ENCODE peak calls at places on chromosomes 5 and 9, in seven cellular contexts. S, L, C, A, Q, K and M are unnamed samples.

GRCh38 chr9:81103597-81104471 is 585.5 kb downstream of the TLE1 start:
- DNase-seq in S (no peak), L (no peak), C (no peak), A (no peak), Q (no peak), K (peak; percentile 25), M (no peak)

GRCh38 chr9:117325110-117325788 is 89.6 kb downstream of the ASTN2 start:
- DNase-seq in S (no peak), L (no peak), C (no peak), A (no peak), Q (no peak), K (no peak), M (no peak)

GRCh38 chr5:31280210-31280609 is 86.7 kb downstream of the CDH6 start:
- DNase-seq in S (no peak), L (no peak), C (no peak), A (no peak), Q (no peak), K (no peak), M (no peak)

GRCh38 chr9:99368341-99369326 is 146.6 kb downstream of the SEC61B start:
- DNase-seq in S (peak; percentile 76), L (no peak), C (no peak), A (no peak), Q (peak; percentile 60), K (peak; percentile 84), M (peak; percentile 79)

GRCh38 chr9:4839470-4839912 is 46.7 kb downstream of the RCL1 start:
- DNase-seq in S (no peak), L (no peak), C (no peak), A (no peak), Q (no peak), K (no peak), M (no peak)

GRCh38 chr5:37816331-37816730 is 23.5 kb downstream of the GDNF start:
- DNase-seq in S (no peak), L (no peak), C (no peak), A (no peak), Q (no peak), K (peak; percentile 23), M (no peak)

GRCh38 chr5:98403131-98403530 is 370.3 kb upstream of the RGMB start:
- DNase-seq in S (no peak), L (no peak), C (no peak), A (no peak), Q (no peak), K (no peak), M (no peak)

GRCh38 chr5:177336603-177337494 is 14.6 kb downstream of the LMAN2 start:
- DNase-seq in S (no peak), L (no peak), C (no peak), A (no peak), Q (no peak), K (no peak), M (no peak)

GRCh38 chr5:91206734-91207133 is 176.4 kb downstream of the ARRDC3 start:
- DNase-seq in S (no peak), L (no peak), C (no peak), A (no peak), Q (no peak), K (peak; percentile 88), M (no peak)

GRCh38 chr9:20611751-20612287 is 10.5 kb downstream of the MLLT3 start:
- DNase-seq in S (no peak), L (no peak), C (no peak), A (no peak), Q (no peak), K (peak; percentile 79), M (no peak)

GRCh38 chr5:34924462-34924765 is 4.9 kb upstream of the DNAJC21 start:
- DNase-seq in S (no peak), L (no peak), C (no peak), A (no peak), Q (no peak), K (no peak), M (no peak)

GRCh38 chr5:34923694-34924461 is 5.5 kb upstream of the DNAJC21 start:
- DNase-seq in S (no peak), L (no peak), C (no peak), A (no peak), Q (no peak), K (peak; percentile 91), M (no peak)

GRCh38 chr5:34927785-34928184 is 1.6 kb upstream of the DNAJC21 start:
- DNase-seq in S (no peak), L (no peak), C (no peak), A (no peak), Q (no peak), K (no peak), M (no peak)

GRCh38 chr5:34928267-34928666 is 1.1 kb upstream of the DNAJC21 start:
- DNase-seq in S (no peak), L (no peak), C (no peak), A (no peak), Q (no peak), K (no peak), M (no peak)

DNA sequence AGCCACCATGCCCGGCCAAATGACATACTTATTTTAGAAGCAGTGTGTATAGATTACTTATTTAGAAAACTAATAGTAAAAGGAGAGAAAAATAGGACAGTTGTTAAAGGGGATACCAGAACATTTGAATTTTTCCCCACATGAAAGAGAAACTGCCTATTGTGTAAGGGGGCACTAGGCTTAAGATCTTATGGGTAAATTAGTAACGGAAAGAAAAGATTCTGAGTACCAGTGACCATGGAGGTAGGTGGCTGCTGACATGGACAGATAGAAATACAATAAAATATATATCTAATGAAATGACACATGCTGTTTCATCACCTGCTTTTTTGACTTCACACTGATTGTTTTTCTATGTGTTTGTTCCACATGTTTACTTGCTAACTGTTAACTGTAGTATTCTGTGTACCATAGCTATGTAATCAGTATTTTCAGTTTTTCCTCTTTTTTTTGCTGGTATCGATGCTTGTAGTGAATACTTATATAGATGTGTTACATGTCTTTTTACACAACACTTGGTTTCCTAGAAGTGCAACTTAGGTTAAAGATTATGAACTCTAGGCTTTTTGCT is 3.0 kb upstream of the DNAJC21 start:
- DNase-seq in S (no peak), L (no peak), C (no peak), A (no peak), Q (no peak), K (no peak), M (no peak)
- H3K36me3 ChIP-seq in S (no peaks in the 10 kb centered on the region), L (peaks cover 54% of the 10 kb centered on the region), C (peaks cover 62% of the 10 kb centered on the region), A (peaks cover 55% of the 10 kb centered on the region), Q (peaks cover 40% of the 10 kb centered on the region), K (peaks cover 47% of the 10 kb centered on the region), M (peaks cover 49% of the 10 kb centered on the region)

GRCh38 chr9:136039488-136039887 is 55.6 kb downstream of the NACC2 start:
- DNase-seq in S (no peak), L (no peak), C (no peak), A (no peak), Q (no peak), K (no peak), M (no peak)

GRCh38 chr9:136036050-136036449 is 59.0 kb downstream of the NACC2 start:
- DNase-seq in S (no peak), L (no peak), C (no peak), A (peak; percentile 4), Q (no peak), K (no peak), M (no peak)

GRCh38 chr9:136042541-136042940 is 52.5 kb downstream of the NACC2 start:
- DNase-seq in S (no peak), L (no peak), C (no peak), A (peak; percentile 15), Q (peak; percentile 7), K (no peak), M (no peak)

GRCh38 chr9:136031741-136032638 is 63.1 kb downstream of the NACC2 start:
- DNase-seq in S (no peak), L (no peak), C (no peak), A (peak; percentile 28), Q (no peak), K (peak; percentile 40), M (no peak)

GRCh38 chr9:136036848-136037247 is 58.2 kb downstream of the NACC2 start:
- DNase-seq in S (no peak), L (no peak), C (no peak), A (no peak), Q (no peak), K (no peak), M (no peak)
- H3K36me3 ChIP-seq in S (peaks cover 3% of the 10 kb centered on the region), L (no peaks in the 10 kb centered on the region), C (peaks cover 36% of the 10 kb centered on the region), A (peaks cover 8% of the 10 kb centered on the region), Q (peaks cover 7% of the 10 kb centered on the region), K (peaks cover 4% of the 10 kb centered on the region), M (no peaks in the 10 kb centered on the region)

GRCh38 chr9:131577005-131578000 is 32.0 kb downstream of the PRRT1B start:
- DNase-seq in S (peak; percentile 33), L (no peak), C (no peak), A (peak; percentile 46), Q (no peak), K (no peak), M (no peak)
- H3K36me3 ChIP-seq in S (no peaks in the 10 kb centered on the region), L (peaks cover 75% of the 10 kb centered on the region), C (peaks cover 70% of the 10 kb centered on the region), A (peaks cover 20% of the 10 kb centered on the region), Q (peaks cover 59% of the 10 kb centered on the region), K (peaks cover 4% of the 10 kb centered on the region), M (no peaks in the 10 kb centered on the region)

GRCh38 chr9:86022687-86023266 is 76.6 kb downstream of the GOLM1 start:
- DNase-seq in S (no peak), L (no peak), C (no peak), A (no peak), Q (no peak), K (no peak), M (no peak)
- H3K36me3 ChIP-seq in S (no peaks in the 10 kb centered on the region), L (peaks cover 94% of the 10 kb centered on the region), C (peaks cover 91% of the 10 kb centered on the region), A (peaks cover 96% of the 10 kb centered on the region), Q (peaks cover 51% of the 10 kb centered on the region), K (peaks cover 45% of the 10 kb centered on the region), M (no peaks in the 10 kb centered on the region)

GRCh38 chr5:142151436-142152382 is 43.1 kb downstream of the NDFIP1 start:
- DNase-seq in S (peak; percentile 52), L (no peak), C (peak; percentile 55), A (peak; percentile 72), Q (peak; percentile 57), K (peak; percentile 78), M (no peak)
- H3K36me3 ChIP-seq in S (peaks cover 7% of the 10 kb centered on the region), L (peaks cover 44% of the 10 kb centered on the region), C (peaks cover 19% of the 10 kb centered on the region), A (peaks cover 59% of the 10 kb centered on the region), Q (peaks cover 29% of the 10 kb centered on the region), K (peaks cover 25% of the 10 kb centered on the region), M (peaks cover 16% of the 10 kb centered on the region)